ENCODE peak calls at places on chromosomes 7 and 10, in ten cellular contexts. W is stimulated activated CD4-positive, alpha-beta T cell treated with anti-CD3 and anti-CD28 coated beads, Interleukin-15, amount 100 ng/mL, for 24 hours; N is iPS-NIHi11; A is cardiac muscle cell; H is epithelial cell of esophagus; J is effector CD4-positive, alpha-beta T cell; I is activated gamma-delta T cell; Y is NCI-H1092 treated with DMSO at 0.1 percent for 48 hours; E is AG08396; G is GM20000. Z is an unnamed sample.
A peak's percentile ranks its signal among the peaks of the same experiment; 100 is the strongest.

GRCh38 chr7:12683678-12684077 is 3.8 kb upstream of the ARL4A start:
- DNase-seq in A (no peak), N (no peak), Y (peak; percentile 17), I (no peak), E (peak; percentile 8), H (peak; percentile 29), J (no peak), G (no peak), W (no peak), Z (no peak)

GRCh38 chr10:13349776-13350274 is 1.7 kb upstream of the SEPHS1 start:
- DNase-seq in G (no peak), A (peak; percentile 81), I (no peak), J (no peak), H (peak; percentile 46), E (peak; percentile 74), N (peak; percentile 76), Y (no peak), W (peak; percentile 58), Z (no peak)

GRCh38 chr7:22378199-22378961 is 21.4 kb upstream of the RAPGEF5 start:
- DNase-seq in I (no peak), H (no peak), E (no peak), W (no peak), Y (no peak), N (no peak), A (no peak), G (no peak), J (no peak), Z (no peak)

GRCh38 chr7:128783143-128783799 is 7.7 kb upstream of the OPN1SW start:
- DNase-seq in I (no peak), W (peak; percentile 30), J (no peak), N (peak; percentile 86), A (peak; percentile 52), Y (no peak), E (peak; percentile 80), G (no peak), H (peak; percentile 57), Z (no peak)

GRCh38 chr10:61828788-61829187 is 72.7 kb upstream of the ARID5B start:
- DNase-seq in W (no peak), J (no peak), H (no peak), Y (no peak), A (no peak), E (no peak), G (no peak), I (no peak), N (no peak), Z (no peak)

GRCh38 chr7:78020874-78021249 is 222.3 kb downstream of the PHTF2 start:
- DNase-seq in E (no peak), H (no peak), Y (no peak), G (no peak), W (no peak), A (no peak), N (no peak), I (no peak), J (no peak), Z (no peak)

GRCh38 chr7:157391036-157391710 is 54.4 kb downstream of the DNAJB6 start:
- DNase-seq in Y (no peak), A (no peak), E (no peak), G (no peak), J (no peak), N (no peak), I (no peak), H (no peak), W (no peak), Z (no peak)

GRCh38 chr10:101046332-101047238 is 15.2 kb upstream of the KAZALD1 start:
- DNase-seq in W (no peak), H (peak; percentile 11), J (no peak), G (no peak), N (peak; percentile 35), E (no peak), A (no peak), Y (no peak), I (no peak), Z (no peak)

GRCh38 chr7:5234852-5235831 is 45.1 kb downstream of the WIPI2 start:
- DNase-seq in Y (no peak), H (peak; percentile 21), G (no peak), N (no peak), E (no peak), I (no peak), A (no peak), W (no peak), J (no peak), Z (no peak)

GRCh38 chr10:69506834-69507643 is 55.8 kb downstream of the TSPAN15 start:
- DNase-seq in H (no peak), Y (no peak), E (no peak), W (no peak), N (peak; percentile 27), A (no peak), G (no peak), J (no peak), I (no peak), Z (no peak)

GRCh38 chr10:126468876-126469643 is 80.8 kb upstream of the ADAM12 start:
- DNase-seq in Y (no peak), G (no peak), I (no peak), N (no peak), H (no peak), E (no peak), A (no peak), W (no peak), J (no peak), Z (no peak)

GRCh38 chr7:102450242-102450641 is 14.4 kb downstream of the ALKBH4 start:
- DNase-seq in A (no peak), G (peak; percentile 63), J (peak; percentile 46), N (no peak), E (no peak), H (peak; percentile 23), W (peak; percentile 61), Y (no peak), I (no peak), Z (peak; percentile 90)

GRCh38 chr10:18195060-18195799 is 55.0 kb downstream of the CACNB2 start:
- DNase-seq in E (no peak), H (no peak), I (no peak), J (no peak), G (no peak), N (no peak), Y (no peak), A (no peak), W (no peak), Z (no peak)

Z was measured in cerebellum.